ENCODE peak calls at places on chromosomes 7 and 10, in six cellular contexts. One of them, this sample, is unnamed.
A peak's percentile ranks its signal among the peaks of the same experiment; 100 is the strongest.

GRCh38 chr7:115585015-115585655 is 445.4 kb downstream of the TFEC start:
- DNase-seq in IMR-90: peak; percentile 29
- DNase-seq in GM23338: no peak
- DNase-seq in body of pancreas: no peak
- DNase-seq in epithelial cell of esophagus: peak; percentile 80
- DNase-seq in spleen: no peak
- DNase-seq in this sample: no peak

GRCh38 chr10:16965740-16966447 is 148.7 kb upstream of the RSU1 start:
- DNase-seq in IMR-90: peak; percentile 99
- DNase-seq in GM23338: peak; percentile 43
- DNase-seq in body of pancreas: peak; percentile 65
- DNase-seq in epithelial cell of esophagus: peak; percentile 87
- DNase-seq in spleen: no peak
- DNase-seq in this sample: peak; percentile 97

GRCh38 chr10:18113881-18114280 is 26.3 kb upstream of the CACNB2 start:
- DNase-seq in IMR-90: no peak
- DNase-seq in GM23338: no peak
- DNase-seq in body of pancreas: no peak
- DNase-seq in epithelial cell of esophagus: no peak
- DNase-seq in spleen: no peak
- DNase-seq in this sample: no peak

GRCh38 chr10:130017010-130017630 is 53.0 kb upstream of the EBF3 start:
- DNase-seq in IMR-90: no peak
- DNase-seq in GM23338: no peak
- DNase-seq in body of pancreas: no peak
- DNase-seq in epithelial cell of esophagus: no peak
- DNase-seq in spleen: no peak
- DNase-seq in this sample: no peak

GRCh38 chr10:86289577-86289868 is 77.1 kb downstream of the GRID1 start:
- DNase-seq in IMR-90: no peak
- DNase-seq in GM23338: no peak
- DNase-seq in body of pancreas: no peak
- DNase-seq in epithelial cell of esophagus: no peak
- DNase-seq in spleen: peak; percentile 42
- DNase-seq in this sample: no peak

GRCh38 chr10:76202777-76203176 is 771.4 kb downstream of the LRMDA start:
- DNase-seq in IMR-90: peak; percentile 60
- DNase-seq in GM23338: no peak
- DNase-seq in body of pancreas: no peak
- DNase-seq in epithelial cell of esophagus: no peak
- DNase-seq in spleen: no peak
- DNase-seq in this sample: peak; percentile 42

GRCh38 chr10:9657530-9657929 is 1360.1 kb upstream of the CELF2 start:
- DNase-seq in IMR-90: peak; percentile 15
- DNase-seq in GM23338: no peak
- DNase-seq in body of pancreas: no peak
- DNase-seq in epithelial cell of esophagus: no peak
- DNase-seq in spleen: no peak
- DNase-seq in this sample: no peak

GRCh38 chr7:28017372-28017771 is 163.2 kb downstream of the JAZF1 start:
- DNase-seq in IMR-90: peak; percentile 55
- DNase-seq in GM23338: no peak
- DNase-seq in body of pancreas: no peak
- DNase-seq in epithelial cell of esophagus: peak; percentile 40
- DNase-seq in spleen: no peak
- DNase-seq in this sample: no peak

GRCh38 chr10:15370212-15370740 is 813 bp downstream of the FAM171A1 start:
- DNase-seq in IMR-90: peak; percentile 16
- DNase-seq in GM23338: peak; percentile 27
- DNase-seq in body of pancreas: no peak
- DNase-seq in epithelial cell of esophagus: peak; percentile 11
- DNase-seq in spleen: peak; percentile 77
- DNase-seq in this sample: peak; percentile 48

GRCh38 chr10:26274391-26274790 is 57.8 kb downstream of the GAD2 start:
- DNase-seq in IMR-90: no peak
- DNase-seq in GM23338: no peak
- DNase-seq in body of pancreas: peak; percentile 36
- DNase-seq in epithelial cell of esophagus: no peak
- DNase-seq in spleen: no peak
- DNase-seq in this sample: no peak

GRCh38 chr7:88202278-88202677 is 17.6 kb downstream of the SRI start:
- DNase-seq in IMR-90: no peak
- DNase-seq in GM23338: no peak
- DNase-seq in body of pancreas: no peak
- DNase-seq in epithelial cell of esophagus: no peak
- DNase-seq in spleen: no peak
- DNase-seq in this sample: no peak

GRCh38 chr10:118708571-118708970 is 46.2 kb downstream of the CACUL1 start:
- DNase-seq in IMR-90: no peak
- DNase-seq in GM23338: no peak
- DNase-seq in body of pancreas: no peak
- DNase-seq in epithelial cell of esophagus: no peak
- DNase-seq in spleen: no peak
- DNase-seq in this sample: no peak

GRCh38 chr7:22667562-22668239 is 59.3 kb upstream of the IL6 start:
- DNase-seq in IMR-90: peak; percentile 95
- DNase-seq in GM23338: peak; percentile 64
- DNase-seq in body of pancreas: no peak
- DNase-seq in epithelial cell of esophagus: peak; percentile 91
- DNase-seq in spleen: no peak
- DNase-seq in this sample: no peak

GRCh38 chr10:18144928-18145327 is 4.7 kb downstream of the CACNB2 start:
- DNase-seq in IMR-90: no peak
- DNase-seq in GM23338: peak; percentile 31
- DNase-seq in body of pancreas: peak; percentile 78
- DNase-seq in epithelial cell of esophagus: peak; percentile 26
- DNase-seq in spleen: no peak
- DNase-seq in this sample: peak; percentile 57

GRCh38 chr7:100545636-100546128 is 6.7 kb downstream of the AGFG2 start:
- DNase-seq in IMR-90: peak; percentile 86
- DNase-seq in GM23338: peak; percentile 71
- DNase-seq in body of pancreas: peak; percentile 84
- DNase-seq in epithelial cell of esophagus: peak; percentile 73
- DNase-seq in spleen: no peak
- DNase-seq in this sample: peak; percentile 55
- TF ChIP-seq CTCF in IMR-90: peak; percentile 18
- TF ChIP-seq CTCF in GM23338: no peak
- TF ChIP-seq CTCF in body of pancreas: no peak
- TF ChIP-seq CTCF in epithelial cell of esophagus: peak; percentile 9
- TF ChIP-seq CTCF in spleen: peak; percentile 10
- TF ChIP-seq CTCF in this sample: peak; percentile 24

GRCh38 chr7:43513236-43513635 is 69.7 kb upstream of the STK17A start:
- DNase-seq in IMR-90: no peak
- DNase-seq in GM23338: no peak
- DNase-seq in body of pancreas: no peak
- DNase-seq in epithelial cell of esophagus: no peak
- DNase-seq in spleen: no peak
- DNase-seq in this sample: peak; percentile 56

GRCh38 chr7:43508434-43508833 is 74.5 kb upstream of the STK17A start:
- DNase-seq in IMR-90: no peak
- DNase-seq in GM23338: no peak
- DNase-seq in body of pancreas: no peak
- DNase-seq in epithelial cell of esophagus: no peak
- DNase-seq in spleen: no peak
- DNase-seq in this sample: no peak

GRCh38 chr7:43509906-43510305 is 73.0 kb upstream of the STK17A start:
- DNase-seq in IMR-90: no peak
- DNase-seq in GM23338: no peak
- DNase-seq in body of pancreas: no peak
- DNase-seq in epithelial cell of esophagus: peak; percentile 96
- DNase-seq in spleen: no peak
- DNase-seq in this sample: no peak

GRCh38 chr7:43511769-43512515 is 71.0 kb upstream of the STK17A start:
- DNase-seq in IMR-90: no peak
- DNase-seq in GM23338: no peak
- DNase-seq in body of pancreas: no peak
- DNase-seq in epithelial cell of esophagus: no peak
- DNase-seq in spleen: no peak
- DNase-seq in this sample: no peak

DNA sequence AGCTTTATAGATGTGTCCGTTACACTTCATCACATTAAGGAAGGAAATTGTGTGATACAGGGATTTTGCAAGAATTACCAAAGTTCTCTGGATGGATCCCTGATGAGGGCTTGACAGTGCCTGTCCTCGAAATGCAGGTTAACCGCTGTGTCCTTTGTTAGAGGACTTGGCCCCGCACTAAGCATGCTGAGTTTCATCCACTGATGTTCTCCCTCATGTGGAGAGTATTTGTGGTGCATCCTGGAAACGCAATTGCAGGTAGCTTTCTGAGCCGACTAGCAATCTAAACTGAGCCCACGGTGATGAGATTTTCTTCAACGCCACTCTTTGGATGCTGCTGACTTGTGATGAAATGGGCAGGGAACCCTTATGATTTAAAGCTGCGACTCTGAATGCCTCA is 71.9 kb upstream of the STK17A start:
- DNase-seq in IMR-90: no peak
- DNase-seq in GM23338: peak; percentile 75
- DNase-seq in body of pancreas: no peak
- DNase-seq in epithelial cell of esophagus: peak; percentile 14
- DNase-seq in spleen: no peak
- DNase-seq in this sample: no peak
- TF ChIP-seq CTCF in IMR-90: no peak
- TF ChIP-seq CTCF in GM23338: peak; percentile 50
- TF ChIP-seq CTCF in body of pancreas: no peak
- TF ChIP-seq CTCF in epithelial cell of esophagus: peak; percentile 23
- TF ChIP-seq CTCF in spleen: no peak
- TF ChIP-seq CTCF in this sample: no peak

GRCh38 chr7:82472966-82473365 is 29.4 kb upstream of the CACNA2D1 start:
- DNase-seq in IMR-90: peak; percentile 1
- DNase-seq in GM23338: no peak
- DNase-seq in body of pancreas: no peak
- DNase-seq in epithelial cell of esophagus: no peak
- DNase-seq in spleen: no peak
- DNase-seq in this sample: no peak
- TF ChIP-seq CTCF in IMR-90: no peak
- TF ChIP-seq CTCF in GM23338: no peak
- TF ChIP-seq CTCF in body of pancreas: no peak
- TF ChIP-seq CTCF in epithelial cell of esophagus: no peak
- TF ChIP-seq CTCF in spleen: no peak
- TF ChIP-seq CTCF in this sample: no peak

DNA sequence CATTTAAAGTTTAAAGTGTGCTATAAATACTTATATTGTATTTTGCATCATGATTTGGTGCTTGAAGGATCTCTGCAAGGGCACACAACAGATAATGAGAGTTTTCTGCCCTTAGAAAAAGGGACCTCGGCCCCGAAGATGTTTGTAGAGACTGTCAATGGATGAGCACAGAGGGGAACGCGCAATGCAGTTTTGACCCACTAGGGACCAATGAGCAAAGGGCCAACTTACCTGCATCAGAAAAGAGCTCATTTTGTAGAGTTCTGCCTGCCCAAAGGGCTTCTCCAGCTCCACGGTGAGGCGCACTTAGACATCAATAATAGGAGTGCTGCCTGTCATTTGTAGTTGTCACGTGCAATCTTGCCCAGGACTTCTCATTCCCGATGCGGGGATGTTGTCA is 91.1 kb downstream of the BUB3 start:
- DNase-seq in IMR-90: no peak
- DNase-seq in GM23338: peak; percentile 63
- DNase-seq in body of pancreas: no peak
- DNase-seq in epithelial cell of esophagus: no peak
- DNase-seq in spleen: no peak
- DNase-seq in this sample: no peak
- TF ChIP-seq CTCF in IMR-90: no peak
- TF ChIP-seq CTCF in GM23338: peak; percentile 33
- TF ChIP-seq CTCF in body of pancreas: no peak
- TF ChIP-seq CTCF in epithelial cell of esophagus: no peak
- TF ChIP-seq CTCF in spleen: no peak
- TF ChIP-seq CTCF in this sample: no peak